ENCODE peak calls at places on chromosomes 3 and 15, in four cellular contexts. One of them, this sample, is unnamed.

GRCh38 chr15:58830556-58830955 is 59.5 kb downstream of the MINDY2 start:
- DNase-seq in fibroblast of lung: no peak
- DNase-seq in NT2/D1: no peak
- DNase-seq in H1: no peak
- DNase-seq in this sample: no peak

GRCh38 chr3:195757827-195758226 is 37.0 kb downstream of the MUC20 start:
- DNase-seq in fibroblast of lung: no peak
- DNase-seq in NT2/D1: no peak
- DNase-seq in H1: peak; percentile 35
- DNase-seq in this sample: no peak

GRCh38 chr15:47185222-47185800 is 532.0 kb upstream of the SEMA6D start:
- DNase-seq in fibroblast of lung: no peak
- DNase-seq in NT2/D1: no peak
- DNase-seq in H1: no peak
- DNase-seq in this sample: no peak

GRCh38 chr3:104598848-104599501 is 767.7 kb upstream of the ALCAM start:
- DNase-seq in fibroblast of lung: no peak
- DNase-seq in NT2/D1: no peak
- DNase-seq in H1: no peak
- DNase-seq in this sample: no peak

GRCh38 chr3:44995142-44995770 is 19.2 kb downstream of the EXOSC7 start:
- DNase-seq in fibroblast of lung: peak; percentile 49
- DNase-seq in NT2/D1: no peak
- DNase-seq in H1: no peak
- DNase-seq in this sample: peak; percentile 26

GRCh38 chr3:131608296-131608695 is 105.5 kb upstream of the MRPL3 start:
- DNase-seq in fibroblast of lung: no peak
- DNase-seq in NT2/D1: no peak
- DNase-seq in H1: no peak
- DNase-seq in this sample: no peak

GRCh38 chr3:189548053-189548452 is 83.1 kb upstream of the TP63 start:
- DNase-seq in fibroblast of lung: no peak
- DNase-seq in NT2/D1: no peak
- DNase-seq in H1: no peak
- DNase-seq in this sample: no peak

GRCh38 chr3:173531602-173532001 is 134.1 kb downstream of the NLGN1 start:
- DNase-seq in fibroblast of lung: no peak
- DNase-seq in NT2/D1: no peak
- DNase-seq in H1: no peak
- DNase-seq in this sample: no peak

GRCh38 chr3:172259191-172259590 is 189.1 kb downstream of the GHSR start:
- DNase-seq in fibroblast of lung: peak; percentile 84
- DNase-seq in NT2/D1: no peak
- DNase-seq in H1: no peak
- DNase-seq in this sample: no peak

GRCh38 chr3:122295286-122295685 is 29.8 kb upstream of the CSTA start:
- DNase-seq in fibroblast of lung: no peak
- DNase-seq in NT2/D1: no peak
- DNase-seq in H1: no peak
- DNase-seq in this sample: no peak

GRCh38 chr15:39227001-39227400 is 353.9 kb upstream of the THBS1 start:
- DNase-seq in fibroblast of lung: no peak
- DNase-seq in NT2/D1: no peak
- DNase-seq in H1: no peak
- DNase-seq in this sample: no peak

GRCh38 chr3:32405711-32406323 is 14.2 kb downstream of the CMTM7 start:
- DNase-seq in fibroblast of lung: no peak
- DNase-seq in NT2/D1: no peak
- DNase-seq in H1: no peak
- DNase-seq in this sample: no peak

GRCh38 chr3:134428396-134428795 is 54.1 kb upstream of the AMOTL2 start:
- DNase-seq in fibroblast of lung: peak; percentile 74
- DNase-seq in NT2/D1: no peak
- DNase-seq in H1: peak; percentile 31
- DNase-seq in this sample: no peak

GRCh38 chr3:43879166-43879565 is 188.4 kb downstream of the ABHD5 start:
- DNase-seq in fibroblast of lung: no peak
- DNase-seq in NT2/D1: peak; percentile 68
- DNase-seq in H1: peak; percentile 63
- DNase-seq in this sample: no peak

GRCh38 chr3:64260391-64260790 is 35.1 kb upstream of the PRICKLE2 start:
- DNase-seq in fibroblast of lung: peak; percentile 20
- DNase-seq in NT2/D1: no peak
- DNase-seq in H1: no peak
- DNase-seq in this sample: no peak

GRCh38 chr15:25481208-25481862 is 42.5 kb upstream of the UBE3A start:
- DNase-seq in fibroblast of lung: peak; percentile 28
- DNase-seq in NT2/D1: peak; percentile 20
- DNase-seq in H1: peak; percentile 63
- DNase-seq in this sample: no peak

GRCh38 chr3:172853005-172853404 is 102.5 kb downstream of the ECT2 start:
- DNase-seq in fibroblast of lung: no peak
- DNase-seq in NT2/D1: no peak
- DNase-seq in H1: no peak
- DNase-seq in this sample: no peak

GRCh38 chr15:66505430-66505811 is 295 bp downstream of the ZWILCH start:
- DNase-seq in fibroblast of lung: peak; percentile 65
- DNase-seq in NT2/D1: no peak
- DNase-seq in H1: no peak
- DNase-seq in this sample: no peak

GRCh38 chr15:74041311-74041756 is 41.0 kb downstream of the GOLGA6A start:
- DNase-seq in fibroblast of lung: no peak
- DNase-seq in NT2/D1: no peak
- DNase-seq in H1: no peak
- DNase-seq in this sample: no peak

GRCh38 chr3:101850327-101851048 is 1.2 kb downstream of the NFKBIZ start:
- DNase-seq in fibroblast of lung: peak; percentile 75
- DNase-seq in NT2/D1: no peak
- DNase-seq in H1: no peak
- DNase-seq in this sample: peak; percentile 63

DNA sequence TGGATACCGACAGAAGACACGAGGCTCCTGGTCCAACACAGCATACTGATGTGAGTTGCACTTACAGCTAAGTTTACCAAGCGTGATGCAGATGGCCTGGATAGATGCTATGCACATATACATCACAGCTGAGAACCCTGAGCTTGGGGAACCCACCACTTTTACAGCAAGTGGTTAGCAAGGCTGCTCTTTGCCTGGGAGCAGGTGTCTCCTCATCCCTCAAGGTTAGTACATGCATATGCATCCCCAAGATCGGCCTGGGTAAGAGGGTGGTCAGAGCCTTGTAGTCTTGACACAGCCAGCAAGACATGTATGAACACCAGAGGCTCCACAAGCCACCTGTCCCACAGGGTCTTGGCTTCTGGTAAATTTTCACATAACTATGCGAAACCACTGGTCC is 28.3 kb downstream of the LRRC2 start:
- DNase-seq in fibroblast of lung: no peak
- DNase-seq in NT2/D1: no peak
- DNase-seq in H1: no peak
- DNase-seq in this sample: no peak
- H3K9ac ChIP-seq in fibroblast of lung: no peak overlapping the region
- H3K9ac ChIP-seq in NT2/D1: no peak overlapping the region
- H3K9ac ChIP-seq in H1: no peak overlapping the region
- H3K9ac ChIP-seq in this sample: no peak overlapping the region

DNA sequence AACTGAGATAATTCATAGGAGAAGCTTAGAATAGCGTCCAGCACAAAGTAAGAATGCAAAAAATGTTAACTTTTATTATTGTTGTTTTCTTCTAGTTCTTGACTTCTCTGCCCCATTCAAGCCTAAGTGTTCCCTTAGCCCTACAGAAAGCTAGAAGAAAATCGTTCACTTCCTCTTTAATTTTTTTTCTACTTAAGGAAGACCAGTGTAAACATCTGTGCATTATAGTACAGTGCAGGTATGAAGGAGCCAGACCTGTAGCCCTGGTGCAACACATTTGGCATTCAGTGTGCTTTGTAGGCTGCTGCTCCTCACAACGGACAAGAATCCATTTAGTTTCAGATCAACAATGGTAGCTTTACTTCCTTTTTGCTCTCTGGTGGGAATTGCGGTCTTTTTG is 127.8 kb upstream of the SLC7A14 start:
- DNase-seq in fibroblast of lung: no peak
- DNase-seq in NT2/D1: no peak
- DNase-seq in H1: no peak
- DNase-seq in this sample: no peak
- H3K9ac ChIP-seq in fibroblast of lung: no peak overlapping the region
- H3K9ac ChIP-seq in NT2/D1: no peak overlapping the region
- H3K9ac ChIP-seq in H1: no peak overlapping the region
- H3K9ac ChIP-seq in this sample: no peak overlapping the region

GRCh38 chr3:192889694-192890093 is 28.0 kb downstream of the MB21D2 start:
- DNase-seq in fibroblast of lung: peak; percentile 55
- DNase-seq in NT2/D1: no peak
- DNase-seq in H1: no peak
- DNase-seq in this sample: no peak
- H3K9ac ChIP-seq in fibroblast of lung: no peak overlapping the region
- H3K9ac ChIP-seq in NT2/D1: peak overlapping the region; percentile 17
- H3K9ac ChIP-seq in H1: no peak overlapping the region
- H3K9ac ChIP-seq in this sample: no peak overlapping the region

GRCh38 chr3:51703026-51703775 is 3.7 kb upstream of the GRM2 start:
- DNase-seq in fibroblast of lung: no peak
- DNase-seq in NT2/D1: no peak
- DNase-seq in H1: no peak
- DNase-seq in this sample: no peak

GRCh38 chr3:51696954-51697353 is 9.9 kb upstream of the GRM2 start:
- DNase-seq in fibroblast of lung: no peak
- DNase-seq in NT2/D1: no peak
- DNase-seq in H1: no peak
- DNase-seq in this sample: no peak

GRCh38 chr3:51698209-51698608 is 8.7 kb upstream of the GRM2 start:
- DNase-seq in fibroblast of lung: no peak
- DNase-seq in NT2/D1: no peak
- DNase-seq in H1: no peak
- DNase-seq in this sample: no peak

GRCh38 chr3:51702156-51702555 is 4.7 kb upstream of the GRM2 start:
- DNase-seq in fibroblast of lung: no peak
- DNase-seq in NT2/D1: no peak
- DNase-seq in H1: no peak
- DNase-seq in this sample: no peak

DNA sequence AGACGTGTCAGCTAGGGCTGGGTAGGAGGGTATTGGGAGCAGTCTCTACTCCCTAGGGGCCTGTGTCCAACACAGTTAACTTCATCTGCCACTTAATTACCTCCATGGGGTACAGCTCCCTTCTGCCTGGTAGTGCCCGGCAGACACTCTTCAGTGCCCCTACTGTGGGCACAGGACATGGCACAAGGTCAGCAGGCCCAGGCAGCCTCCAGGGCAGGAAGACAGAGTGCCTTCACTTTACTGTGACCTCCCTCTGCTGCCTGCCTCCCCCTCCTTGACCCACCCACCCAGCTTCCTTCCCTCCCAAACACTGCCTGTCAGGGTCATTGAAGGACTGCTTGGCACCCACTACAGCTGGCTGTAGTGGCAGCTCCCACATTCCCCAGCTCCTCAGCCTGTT is 6.5 kb upstream of the GRM2 start:
- DNase-seq in fibroblast of lung: no peak
- DNase-seq in NT2/D1: no peak
- DNase-seq in H1: no peak
- DNase-seq in this sample: no peak
- H3K9ac ChIP-seq in fibroblast of lung: no peak overlapping the region
- H3K9ac ChIP-seq in NT2/D1: no peak overlapping the region
- H3K9ac ChIP-seq in H1: no peak overlapping the region
- H3K9ac ChIP-seq in this sample: no peak overlapping the region

GRCh38 chr15:31340047-31340446 is 13.4 kb downstream of the KLF13 start:
- DNase-seq in fibroblast of lung: no peak
- DNase-seq in NT2/D1: no peak
- DNase-seq in H1: no peak
- DNase-seq in this sample: no peak

GRCh38 chr15:31339558-31339895 is 12.9 kb downstream of the KLF13 start:
- DNase-seq in fibroblast of lung: no peak
- DNase-seq in NT2/D1: no peak
- DNase-seq in H1: no peak
- DNase-seq in this sample: no peak

GRCh38 chr15:31338318-31338878 is 11.8 kb downstream of the KLF13 start:
- DNase-seq in fibroblast of lung: no peak
- DNase-seq in NT2/D1: no peak
- DNase-seq in H1: no peak
- DNase-seq in this sample: no peak

GRCh38 chr15:31337352-31338031 is 10.9 kb downstream of the KLF13 start:
- DNase-seq in fibroblast of lung: no peak
- DNase-seq in NT2/D1: no peak
- DNase-seq in H1: no peak
- DNase-seq in this sample: no peak

GRCh38 chr15:31338879-31339557 is 12.4 kb downstream of the KLF13 start:
- DNase-seq in fibroblast of lung: peak; percentile 83
- DNase-seq in NT2/D1: no peak
- DNase-seq in H1: no peak
- DNase-seq in this sample: no peak
- H3K9ac ChIP-seq in fibroblast of lung: peak overlapping the region; percentile 13
- H3K9ac ChIP-seq in NT2/D1: no peak overlapping the region
- H3K9ac ChIP-seq in H1: no peak overlapping the region
- H3K9ac ChIP-seq in this sample: no peak overlapping the region

This sample was measured in SK-N-MC.